ENCODE peak calls at places on chromosomes 3 and 15, in eight cellular contexts. W is right cardiac atrium; Y is cardiac fibroblast; A is Right ventricle myocardium superior; U is ureter; X is aorta; B is Calu3; N is CD4-positive, alpha-beta memory T cell. T is an unnamed sample.

GRCh38 chr3:71709908-71710511 is 15.2 kb downstream of the EIF4E3 start:
- DNase-seq in W (no peak), Y (no peak), A (no peak), U (no peak), X (no peak), B (no peak), N (peak; percentile 53), T (no peak)

GRCh38 chr15:72319985-72320671 is at the start of gene CELF6:
- DNase-seq in W (peak; percentile 91), Y (peak; percentile 85), A (peak; percentile 84), U (peak; percentile 71), X (peak; percentile 90), B (peak; percentile 88), N (peak; percentile 95), T (peak; percentile 87)

GRCh38 chr3:183178833-183179549 is 16.5 kb upstream of the LAMP3 start:
- DNase-seq in W (peak; percentile 70), Y (peak; percentile 57), A (no peak), U (peak; percentile 55), X (peak; percentile 60), B (peak; percentile 75), N (peak; percentile 49), T (peak; percentile 61)

GRCh38 chr3:65583203-65583602 is 455.5 kb downstream of the MAGI1 start:
- DNase-seq in W (no peak), Y (no peak), A (no peak), U (no peak), X (no peak), B (no peak), N (no peak), T (no peak)

GRCh38 chr15:70763120-70763949 is at the start of gene UACA:
- DNase-seq in W (peak; percentile 98), Y (peak; percentile 97), A (peak; percentile 97), U (peak; percentile 98), X (peak; percentile 97), B (peak; percentile 99), N (peak; percentile 59), T (peak; percentile 66)

GRCh38 chr3:170909129-170909903 is 879 bp upstream of the EIF5A2 start:
- DNase-seq in W (peak; percentile 54), Y (peak; percentile 85), A (peak; percentile 43), U (no peak), X (peak; percentile 43), B (peak; percentile 47), N (no peak), T (no peak)

GRCh38 chr15:77532846-77533245 is 99.9 kb downstream of the LINGO1 start:
- DNase-seq in W (no peak), Y (no peak), A (no peak), U (no peak), X (peak; percentile 22), B (no peak), N (no peak), T (no peak)

GRCh38 chr3:30607032-30607833 is 832 bp downstream of the TGFBR2 start:
- DNase-seq in W (peak; percentile 91), Y (peak; percentile 68), A (peak; percentile 88), U (peak; percentile 82), X (peak; percentile 84), B (peak; percentile 60), N (peak; percentile 74), T (peak; percentile 25)

GRCh38 chr15:73282567-73283200 is 86.1 kb downstream of the HCN4 start:
- DNase-seq in W (no peak), Y (no peak), A (no peak), U (no peak), X (no peak), B (no peak), N (no peak), T (no peak)

GRCh38 chr3:170636609-170637008 is 50.7 kb upstream of the SLC7A14 start:
- DNase-seq in W (no peak), Y (no peak), A (no peak), U (no peak), X (no peak), B (no peak), N (no peak), T (no peak)

GRCh38 chr3:116005404-116005803 is 382.1 kb downstream of the GAP43 start:
- DNase-seq in W (peak; percentile 71), Y (peak; percentile 95), A (peak; percentile 46), U (no peak), X (peak; percentile 42), B (no peak), N (no peak), T (no peak)

GRCh38 chr15:62752687-62753517 is 289.6 kb upstream of the TPM1 start:
- DNase-seq in W (no peak), Y (peak; percentile 33), A (peak; percentile 52), U (no peak), X (peak; percentile 62), B (no peak), N (no peak), T (no peak)

GRCh38 chr15:85642693-85643058 is 152.0 kb downstream of the KLHL25 start:
- DNase-seq in W (peak; percentile 88), Y (peak; percentile 92), A (peak; percentile 79), U (peak; percentile 61), X (peak; percentile 82), B (no peak), N (no peak), T (no peak)

GRCh38 chr3:17151598-17152373 is 267.0 kb downstream of the PLCL2 start:
- DNase-seq in W (no peak), Y (no peak), A (no peak), U (no peak), X (no peak), B (no peak), N (peak; percentile 90), T (peak; percentile 64)

GRCh38 chr15:64209680-64210334 is 47.0 kb upstream of the PPIB start:
- DNase-seq in W (no peak), Y (peak; percentile 69), A (no peak), U (no peak), X (no peak), B (peak; percentile 13), N (no peak), T (no peak)

GRCh38 chr3:179842061-179842460 is 189.2 kb downstream of the USP13 start:
- DNase-seq in W (no peak), Y (no peak), A (no peak), U (no peak), X (no peak), B (no peak), N (no peak), T (no peak)

GRCh38 chr3:23389089-23389488 is 186.0 kb downstream of the UBE2E2 start:
- DNase-seq in W (no peak), Y (no peak), A (no peak), U (no peak), X (no peak), B (no peak), N (no peak), T (no peak)

GRCh38 chr3:71309342-71309741 is 274.2 kb downstream of the FOXP1 start:
- DNase-seq in W (no peak), Y (no peak), A (no peak), U (no peak), X (no peak), B (no peak), N (no peak), T (no peak)

GRCh38 chr3:169668081-169668956 is 4.8 kb upstream of the MECOM start:
- DNase-seq in W (peak; percentile 78), Y (peak; percentile 44), A (peak; percentile 55), U (peak; percentile 55), X (peak; percentile 57), B (peak; percentile 76), N (no peak), T (no peak)

GRCh38 chr3:142028174-142028833 is 121.0 kb downstream of the TFDP2 start:
- DNase-seq in W (no peak), Y (peak; percentile 88), A (no peak), U (no peak), X (no peak), B (peak; percentile 42), N (peak; percentile 47), T (peak; percentile 29)

GRCh38 chr3:196073188-196073838 is 8.6 kb downstream of the TFRC start:
- DNase-seq in W (peak; percentile 62), Y (peak; percentile 74), A (no peak), U (peak; percentile 60), X (no peak), B (peak; percentile 55), N (peak; percentile 78), T (peak; percentile 34)

GRCh38 chr3:183265157-183265642 is 12.1 kb downstream of the B3GNT5 start:
- DNase-seq in W (peak; percentile 76), Y (peak; percentile 83), A (peak; percentile 58), U (no peak), X (peak; percentile 68), B (no peak), N (no peak), T (no peak)

GRCh38 chr3:101781166-101781565 is 2.2 kb downstream of the NXPE3 start:
- DNase-seq in W (no peak), Y (peak; percentile 17), A (no peak), U (no peak), X (no peak), B (no peak), N (no peak), T (no peak)

GRCh38 chr15:33608714-33609113 is 297.9 kb downstream of the RYR3 start:
- DNase-seq in W (no peak), Y (no peak), A (no peak), U (no peak), X (no peak), B (no peak), N (no peak), T (no peak)

GRCh38 chr3:66475386-66476020 is 25.3 kb downstream of the LRIG1 start:
- DNase-seq in W (no peak), Y (no peak), A (no peak), U (no peak), X (no peak), B (no peak), N (no peak), T (no peak)

GRCh38 chr3:127750226-127751031 is 71.9 kb downstream of the MGLL start:
- DNase-seq in W (no peak), Y (peak; percentile 73), A (no peak), U (no peak), X (no peak), B (no peak), N (no peak), T (no peak)